ENCODE peak calls at places on chromosomes 13 and 19, in seven cellular contexts. D is hepatocyte; Q is occipital lobe; Y is effector memory CD8-positive, alpha-beta T cell; E is T-helper 17 cell; J is AG10803; P is GM04503. A is an unnamed sample.

GRCh38 chr19:39499082-39499642 is 415 bp downstream of the DLL3 start:
- DNase-seq in D (peak; percentile 31), Q (no peak), Y (no peak), E (no peak), J (no peak), P (no peak), A (no peak)

GRCh38 chr13:22311734-22312404 is 641.0 kb downstream of the FGF9 start:
- DNase-seq in D (no peak), Q (peak; percentile 49), Y (no peak), E (no peak), J (no peak), P (no peak), A (no peak)

GRCh38 chr19:28887920-28888618 is 324.9 kb downstream of the UQCRFS1 start:
- DNase-seq in D (no peak), Q (no peak), Y (no peak), E (no peak), J (no peak), P (no peak), A (no peak)

GRCh38 chr19:42442833-42443232 is at the start of gene CXCL17:
- DNase-seq in D (no peak), Q (no peak), Y (no peak), E (no peak), J (no peak), P (no peak), A (no peak)

GRCh38 chr19:43463381-43464088 is 1.9 kb downstream of the LYPD3 start:
- DNase-seq in D (peak; percentile 98), Q (peak; percentile 80), Y (peak; percentile 98), E (peak; percentile 100), J (peak; percentile 85), P (peak; percentile 49), A (peak; percentile 99)

GRCh38 chr19:8571006-8571411 is 6.2 kb downstream of the MYO1F start:
- DNase-seq in D (no peak), Q (no peak), Y (peak; percentile 62), E (peak; percentile 44), J (peak; percentile 66), P (peak; percentile 35), A (peak; percentile 55)

GRCh38 chr19:29260477-29261317 is 47.7 kb upstream of the UQCRFS1 start:
- DNase-seq in D (peak; percentile 56), Q (no peak), Y (no peak), E (no peak), J (peak; percentile 22), P (no peak), A (no peak)

GRCh38 chr13:80341098-80341701 is at the start of gene SPRY2:
- DNase-seq in D (peak; percentile 97), Q (peak; percentile 89), Y (peak; percentile 5), E (no peak), J (peak; percentile 96), P (peak; percentile 80), A (peak; percentile 94)

GRCh38 chr19:18309525-18310064 is 13.3 kb downstream of the LSM4 start:
- DNase-seq in D (no peak), Q (no peak), Y (no peak), E (no peak), J (no peak), P (no peak), A (no peak)

GRCh38 chr19:40607311-40607871 is 6.2 kb downstream of the LTBP4 start:
- DNase-seq in D (no peak), Q (no peak), Y (no peak), E (no peak), J (no peak), P (no peak), A (peak; percentile 84)

GRCh38 chr13:29539866-29540265 is 55.6 kb downstream of the SLC7A1 start:
- DNase-seq in D (no peak), Q (no peak), Y (no peak), E (no peak), J (no peak), P (no peak), A (no peak)

GRCh38 chr13:113672002-113672651 is 5.1 kb downstream of the GRK1 start:
- DNase-seq in D (no peak), Q (no peak), Y (no peak), E (no peak), J (peak; percentile 21), P (no peak), A (no peak)

GRCh38 chr13:67841071-67841470 is 610.9 kb upstream of the PCDH9 start:
- DNase-seq in D (no peak), Q (no peak), Y (no peak), E (no peak), J (no peak), P (no peak), A (no peak)

GRCh38 chr13:20175907-20176652 is 15.2 kb upstream of the GJA3 start:
- DNase-seq in D (no peak), Q (no peak), Y (no peak), E (no peak), J (no peak), P (no peak), A (no peak)

A was measured in transverse colon.